ENCODE peak calls at places on chromosomes 5 and 9, in ten cellular contexts. One of them, this sample, is unnamed.
A peak's percentile ranks its signal among the peaks of the same experiment; 100 is the strongest.

GRCh38 chr5:53259176-53259575 is 149.6 kb upstream of the MOCS2 start:
- DNase-seq in retinal pigment epithelial cell: no peak
- DNase-seq in astrocyte of the spinal cord: no peak
- DNase-seq in psoas muscle: no peak
- DNase-seq in prostate gland: no peak
- DNase-seq in fibroblast of pulmonary artery: no peak
- DNase-seq in bronchial epithelial cell: peak; percentile 61
- DNase-seq in dorsolateral prefrontal cortex: no peak
- DNase-seq in IMR-90: no peak
- DNase-seq in cardiac fibroblast: no peak
- DNase-seq in this sample: no peak

GRCh38 chr9:85016389-85016997 is 347.0 kb downstream of the NTRK2 start:
- DNase-seq in retinal pigment epithelial cell: no peak
- DNase-seq in astrocyte of the spinal cord: no peak
- DNase-seq in psoas muscle: no peak
- DNase-seq in prostate gland: no peak
- DNase-seq in fibroblast of pulmonary artery: no peak
- DNase-seq in bronchial epithelial cell: no peak
- DNase-seq in dorsolateral prefrontal cortex: no peak
- DNase-seq in IMR-90: no peak
- DNase-seq in cardiac fibroblast: no peak
- DNase-seq in this sample: no peak

GRCh38 chr5:74641014-74641777 is 668 bp upstream of the ENC1 start:
- DNase-seq in retinal pigment epithelial cell: no peak
- DNase-seq in astrocyte of the spinal cord: peak; percentile 87
- DNase-seq in psoas muscle: peak; percentile 86
- DNase-seq in prostate gland: peak; percentile 72
- DNase-seq in fibroblast of pulmonary artery: peak; percentile 76
- DNase-seq in bronchial epithelial cell: peak; percentile 57
- DNase-seq in dorsolateral prefrontal cortex: peak; percentile 79
- DNase-seq in IMR-90: peak; percentile 64
- DNase-seq in cardiac fibroblast: peak; percentile 74
- DNase-seq in this sample: peak; percentile 73

GRCh38 chr9:107685399-107685798 is 195.8 kb upstream of the KLF4 start:
- DNase-seq in retinal pigment epithelial cell: no peak
- DNase-seq in astrocyte of the spinal cord: no peak
- DNase-seq in psoas muscle: no peak
- DNase-seq in prostate gland: no peak
- DNase-seq in fibroblast of pulmonary artery: no peak
- DNase-seq in bronchial epithelial cell: no peak
- DNase-seq in dorsolateral prefrontal cortex: no peak
- DNase-seq in IMR-90: no peak
- DNase-seq in cardiac fibroblast: no peak
- DNase-seq in this sample: no peak

GRCh38 chr5:127561254-127561653 is 43.8 kb downstream of the PRRC1 start:
- DNase-seq in retinal pigment epithelial cell: peak; percentile 16
- DNase-seq in astrocyte of the spinal cord: peak; percentile 55
- DNase-seq in psoas muscle: no peak
- DNase-seq in prostate gland: no peak
- DNase-seq in fibroblast of pulmonary artery: peak; percentile 45
- DNase-seq in bronchial epithelial cell: peak; percentile 43
- DNase-seq in dorsolateral prefrontal cortex: no peak
- DNase-seq in IMR-90: peak; percentile 77
- DNase-seq in cardiac fibroblast: peak; percentile 31
- DNase-seq in this sample: peak; percentile 6

GRCh38 chr9:69877852-69878507 is 57.4 kb downstream of the CFAP95 start:
- DNase-seq in retinal pigment epithelial cell: no peak
- DNase-seq in astrocyte of the spinal cord: peak; percentile 58
- DNase-seq in psoas muscle: no peak
- DNase-seq in prostate gland: no peak
- DNase-seq in fibroblast of pulmonary artery: peak; percentile 68
- DNase-seq in bronchial epithelial cell: peak; percentile 53
- DNase-seq in dorsolateral prefrontal cortex: no peak
- DNase-seq in IMR-90: peak; percentile 52
- DNase-seq in cardiac fibroblast: peak; percentile 64
- DNase-seq in this sample: peak; percentile 60

GRCh38 chr5:114101153-114101552 is 260.7 kb upstream of the KCNN2 start:
- DNase-seq in retinal pigment epithelial cell: peak; percentile 2
- DNase-seq in astrocyte of the spinal cord: peak; percentile 59
- DNase-seq in psoas muscle: no peak
- DNase-seq in prostate gland: peak; percentile 47
- DNase-seq in fibroblast of pulmonary artery: peak; percentile 70
- DNase-seq in bronchial epithelial cell: peak; percentile 29
- DNase-seq in dorsolateral prefrontal cortex: no peak
- DNase-seq in IMR-90: peak; percentile 80
- DNase-seq in cardiac fibroblast: peak; percentile 73
- DNase-seq in this sample: peak; percentile 49

GRCh38 chr5:133907075-133907474 is 61.4 kb downstream of the C5orf15 start:
- DNase-seq in retinal pigment epithelial cell: no peak
- DNase-seq in astrocyte of the spinal cord: no peak
- DNase-seq in psoas muscle: peak; percentile 64
- DNase-seq in prostate gland: no peak
- DNase-seq in fibroblast of pulmonary artery: no peak
- DNase-seq in bronchial epithelial cell: no peak
- DNase-seq in dorsolateral prefrontal cortex: no peak
- DNase-seq in IMR-90: no peak
- DNase-seq in cardiac fibroblast: no peak
- DNase-seq in this sample: no peak

GRCh38 chr9:127809562-127810377 is 7.1 kb downstream of the FPGS start:
- DNase-seq in retinal pigment epithelial cell: no peak
- DNase-seq in astrocyte of the spinal cord: no peak
- DNase-seq in psoas muscle: no peak
- DNase-seq in prostate gland: no peak
- DNase-seq in fibroblast of pulmonary artery: no peak
- DNase-seq in bronchial epithelial cell: peak; percentile 60
- DNase-seq in dorsolateral prefrontal cortex: no peak
- DNase-seq in IMR-90: no peak
- DNase-seq in cardiac fibroblast: peak; percentile 68
- DNase-seq in this sample: no peak

GRCh38 chr5:54309751-54310432 is 481 bp downstream of the ARL15 start:
- DNase-seq in retinal pigment epithelial cell: no peak
- DNase-seq in astrocyte of the spinal cord: no peak
- DNase-seq in psoas muscle: no peak
- DNase-seq in prostate gland: peak; percentile 43
- DNase-seq in fibroblast of pulmonary artery: peak; percentile 20
- DNase-seq in bronchial epithelial cell: peak; percentile 46
- DNase-seq in dorsolateral prefrontal cortex: no peak
- DNase-seq in IMR-90: peak; percentile 10
- DNase-seq in cardiac fibroblast: peak; percentile 24
- DNase-seq in this sample: no peak

GRCh38 chr5:35166043-35166442 is 64.2 kb downstream of the PRLR start:
- DNase-seq in retinal pigment epithelial cell: no peak
- DNase-seq in astrocyte of the spinal cord: no peak
- DNase-seq in psoas muscle: no peak
- DNase-seq in prostate gland: no peak
- DNase-seq in fibroblast of pulmonary artery: no peak
- DNase-seq in bronchial epithelial cell: no peak
- DNase-seq in dorsolateral prefrontal cortex: no peak
- DNase-seq in IMR-90: no peak
- DNase-seq in cardiac fibroblast: no peak
- DNase-seq in this sample: no peak
- TF ChIP-seq CTCF in retinal pigment epithelial cell: no peak
- TF ChIP-seq CTCF in astrocyte of the spinal cord: no peak
- TF ChIP-seq CTCF in psoas muscle: no peak
- TF ChIP-seq CTCF in prostate gland: no peak
- TF ChIP-seq CTCF in fibroblast of pulmonary artery: peak; percentile 26
- TF ChIP-seq CTCF in bronchial epithelial cell: no peak
- TF ChIP-seq CTCF in dorsolateral prefrontal cortex: no peak
- TF ChIP-seq CTCF in IMR-90: peak; percentile 18
- TF ChIP-seq CTCF in cardiac fibroblast: peak; percentile 37
- TF ChIP-seq CTCF in this sample: peak; percentile 37

DNA sequence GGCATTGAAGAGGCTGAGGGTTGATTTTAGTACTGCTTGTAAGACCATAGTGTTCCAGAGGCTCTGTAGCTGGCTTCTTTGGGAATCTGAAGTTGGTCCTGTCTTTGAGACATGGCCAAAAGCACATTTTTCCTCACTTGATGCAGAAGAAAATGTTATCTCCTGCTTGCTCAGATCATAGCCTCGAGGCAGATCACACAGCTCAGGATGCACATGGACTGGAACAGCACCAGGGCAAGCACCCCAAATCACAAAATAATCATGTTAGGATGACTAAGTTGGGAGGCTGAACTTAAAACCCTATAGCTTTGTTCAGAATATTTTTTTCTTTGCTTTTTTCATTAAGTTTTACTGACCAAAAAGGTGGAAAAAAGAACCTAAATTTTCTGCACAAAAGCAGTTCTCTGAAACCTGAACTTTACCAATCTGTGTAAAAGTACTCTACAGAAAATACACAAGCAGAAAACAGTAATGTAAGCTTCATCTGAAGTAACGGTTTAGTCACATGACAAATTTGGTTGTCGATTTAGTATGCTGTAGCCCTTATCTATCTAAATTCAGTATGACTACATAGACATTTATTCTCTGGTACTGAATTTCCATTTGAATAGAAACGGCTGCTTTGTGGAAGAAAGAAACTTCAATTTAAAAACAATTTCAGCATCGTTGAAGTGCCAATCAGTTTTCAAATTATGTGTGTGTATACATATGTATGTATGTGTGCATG is 3.4 kb downstream of the KLHL9 start:
- DNase-seq in retinal pigment epithelial cell: no peak
- DNase-seq in astrocyte of the spinal cord: no peak
- DNase-seq in psoas muscle: no peak
- DNase-seq in prostate gland: no peak
- DNase-seq in fibroblast of pulmonary artery: no peak
- DNase-seq in bronchial epithelial cell: no peak
- DNase-seq in dorsolateral prefrontal cortex: no peak
- DNase-seq in IMR-90: peak; percentile 34
- DNase-seq in cardiac fibroblast: peak; percentile 10
- DNase-seq in this sample: no peak
- H3K4me3 ChIP-seq in retinal pigment epithelial cell: no peak overlapping the region
- H3K4me3 ChIP-seq in astrocyte of the spinal cord: no peak overlapping the region
- H3K4me3 ChIP-seq in psoas muscle: peak overlapping the region; percentile 96
- H3K4me3 ChIP-seq in prostate gland: no peak overlapping the region
- H3K4me3 ChIP-seq in fibroblast of pulmonary artery: peak overlapping the region; percentile 10
- H3K4me3 ChIP-seq in bronchial epithelial cell: no peak overlapping the region
- H3K4me3 ChIP-seq in dorsolateral prefrontal cortex: peak overlapping the region; percentile 74
- H3K4me3 ChIP-seq in IMR-90: no peak overlapping the region
- H3K4me3 ChIP-seq in cardiac fibroblast: peak overlapping the region; percentile 3
- H3K4me3 ChIP-seq in this sample: peak overlapping the region; percentile 14

GRCh38 chr5:150064681-150065220 is 21.6 kb downstream of the CSF1R start:
- DNase-seq in retinal pigment epithelial cell: no peak
- DNase-seq in astrocyte of the spinal cord: peak; percentile 30
- DNase-seq in psoas muscle: peak; percentile 28
- DNase-seq in prostate gland: no peak
- DNase-seq in fibroblast of pulmonary artery: no peak
- DNase-seq in bronchial epithelial cell: no peak
- DNase-seq in dorsolateral prefrontal cortex: no peak
- DNase-seq in IMR-90: no peak
- DNase-seq in cardiac fibroblast: no peak
- DNase-seq in this sample: no peak

GRCh38 chr5:150063638-150064037 is 22.7 kb downstream of the CSF1R start:
- DNase-seq in retinal pigment epithelial cell: no peak
- DNase-seq in astrocyte of the spinal cord: no peak
- DNase-seq in psoas muscle: peak; percentile 39
- DNase-seq in prostate gland: no peak
- DNase-seq in fibroblast of pulmonary artery: no peak
- DNase-seq in bronchial epithelial cell: no peak
- DNase-seq in dorsolateral prefrontal cortex: no peak
- DNase-seq in IMR-90: no peak
- DNase-seq in cardiac fibroblast: no peak
- DNase-seq in this sample: no peak

GRCh38 chr5:150061538-150061995 is 24.8 kb downstream of the CSF1R start:
- DNase-seq in retinal pigment epithelial cell: no peak
- DNase-seq in astrocyte of the spinal cord: no peak
- DNase-seq in psoas muscle: peak; percentile 36
- DNase-seq in prostate gland: no peak
- DNase-seq in fibroblast of pulmonary artery: no peak
- DNase-seq in bronchial epithelial cell: no peak
- DNase-seq in dorsolateral prefrontal cortex: no peak
- DNase-seq in IMR-90: no peak
- DNase-seq in cardiac fibroblast: no peak
- DNase-seq in this sample: no peak

GRCh38 chr5:150060471-150060870 is 25.9 kb downstream of the CSF1R start:
- DNase-seq in retinal pigment epithelial cell: no peak
- DNase-seq in astrocyte of the spinal cord: no peak
- DNase-seq in psoas muscle: peak; percentile 28
- DNase-seq in prostate gland: no peak
- DNase-seq in fibroblast of pulmonary artery: no peak
- DNase-seq in bronchial epithelial cell: no peak
- DNase-seq in dorsolateral prefrontal cortex: no peak
- DNase-seq in IMR-90: no peak
- DNase-seq in cardiac fibroblast: no peak
- DNase-seq in this sample: no peak

DNA sequence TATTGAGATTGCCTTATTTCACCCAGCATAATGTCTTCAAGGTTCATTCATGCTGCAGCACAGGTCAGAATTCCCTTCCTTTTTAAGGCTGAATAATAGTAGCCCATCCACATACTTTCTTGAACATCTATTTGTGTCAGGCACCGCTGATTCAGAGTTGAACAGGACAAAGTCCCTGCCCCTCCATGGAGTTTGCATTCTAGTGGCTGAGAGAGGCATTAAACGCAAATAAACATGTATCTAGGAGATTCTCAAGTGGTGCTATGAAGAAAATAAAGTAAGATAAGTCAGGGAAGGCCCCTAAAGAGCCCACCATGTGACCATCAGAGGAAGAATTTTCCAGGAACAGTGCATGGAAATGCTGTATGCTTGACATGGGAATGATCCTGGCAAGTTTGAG is 23.8 kb downstream of the CSF1R start:
- DNase-seq in retinal pigment epithelial cell: no peak
- DNase-seq in astrocyte of the spinal cord: no peak
- DNase-seq in psoas muscle: no peak
- DNase-seq in prostate gland: no peak
- DNase-seq in fibroblast of pulmonary artery: no peak
- DNase-seq in bronchial epithelial cell: no peak
- DNase-seq in dorsolateral prefrontal cortex: no peak
- DNase-seq in IMR-90: peak; percentile 52
- DNase-seq in cardiac fibroblast: no peak
- DNase-seq in this sample: no peak
- TF ChIP-seq CTCF in retinal pigment epithelial cell: no peak
- TF ChIP-seq CTCF in astrocyte of the spinal cord: no peak
- TF ChIP-seq CTCF in psoas muscle: no peak
- TF ChIP-seq CTCF in prostate gland: no peak
- TF ChIP-seq CTCF in fibroblast of pulmonary artery: no peak
- TF ChIP-seq CTCF in bronchial epithelial cell: no peak
- TF ChIP-seq CTCF in dorsolateral prefrontal cortex: no peak
- TF ChIP-seq CTCF in IMR-90: peak; percentile 13
- TF ChIP-seq CTCF in cardiac fibroblast: no peak
- TF ChIP-seq CTCF in this sample: no peak

DNA sequence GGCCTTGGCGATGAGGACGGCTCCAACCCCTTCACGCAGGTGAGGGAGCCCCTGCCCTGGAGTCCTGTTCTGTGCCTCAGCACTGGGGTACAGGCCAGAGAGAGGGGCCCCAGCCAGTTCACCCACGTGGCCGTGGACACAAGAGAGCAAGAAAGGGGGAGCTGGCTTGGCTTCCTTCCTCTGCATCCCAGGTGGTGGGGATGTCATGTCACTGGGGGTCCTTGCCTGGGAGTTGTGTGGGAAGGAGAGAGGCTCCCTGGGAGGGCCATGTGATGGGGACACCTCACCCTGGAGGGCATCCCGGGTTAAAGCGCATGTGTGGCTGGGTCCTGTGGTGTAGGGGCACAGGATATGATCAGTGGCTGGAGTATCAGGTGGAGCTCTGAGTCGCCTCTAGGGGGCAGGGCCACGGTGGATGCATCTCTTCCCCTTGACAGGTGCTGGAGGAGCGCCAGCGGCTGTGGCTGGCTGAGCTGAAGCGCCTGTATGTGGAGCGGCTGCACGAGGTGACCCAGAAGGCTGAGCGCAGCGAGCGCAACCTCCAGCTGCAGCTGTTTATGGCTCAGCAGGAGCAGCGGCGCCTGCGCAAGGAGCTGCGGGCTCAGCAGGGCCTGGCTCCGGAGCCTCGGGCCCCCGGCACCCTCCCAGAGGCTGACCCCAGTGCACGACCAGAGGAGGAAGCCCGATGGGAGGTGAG is 7.5 kb downstream of the N4BP3 start:
- DNase-seq in retinal pigment epithelial cell: peak; percentile 52
- DNase-seq in astrocyte of the spinal cord: peak; percentile 44
- DNase-seq in psoas muscle: peak; percentile 98
- DNase-seq in prostate gland: peak; percentile 92
- DNase-seq in fibroblast of pulmonary artery: peak; percentile 74
- DNase-seq in bronchial epithelial cell: peak; percentile 50
- DNase-seq in dorsolateral prefrontal cortex: peak; percentile 67
- DNase-seq in IMR-90: peak; percentile 76
- DNase-seq in cardiac fibroblast: peak; percentile 79
- DNase-seq in this sample: peak; percentile 65
- H3K4me3 ChIP-seq in retinal pigment epithelial cell: no peak overlapping the region
- H3K4me3 ChIP-seq in astrocyte of the spinal cord: no peak overlapping the region
- H3K4me3 ChIP-seq in psoas muscle: peak overlapping the region; percentile 65
- H3K4me3 ChIP-seq in prostate gland: no peak overlapping the region
- H3K4me3 ChIP-seq in fibroblast of pulmonary artery: no peak overlapping the region
- H3K4me3 ChIP-seq in bronchial epithelial cell: no peak overlapping the region
- H3K4me3 ChIP-seq in dorsolateral prefrontal cortex: peak overlapping the region; percentile 46
- H3K4me3 ChIP-seq in IMR-90: no peak overlapping the region
- H3K4me3 ChIP-seq in cardiac fibroblast: peak overlapping the region; percentile 24
- H3K4me3 ChIP-seq in this sample: no peak overlapping the region